ENCODE peak calls at places on chromosomes 5 and 9, in eight cellular contexts. J is mucosa of descending colon, V is GM23248, W is neural progenitor cell, O is left ventricle myocardium inferior, G is PC-3, A is kidney, P is endothelial cell of umbilical vein. B is an unnamed sample.

GRCh38 chr5:103829585-103829984 is 267.0 kb upstream of the NUDT12 start:
- DNase-seq in J (peak; percentile 7), V (no peak), W (peak; percentile 38), O (no peak), G (peak; percentile 74), A (no peak), P (no peak), B (no peak)

GRCh38 chr5:9608093-9608492 is 22.1 kb downstream of the TAS2R1 start:
- DNase-seq in J (no peak), V (no peak), W (no peak), O (no peak), G (no peak), A (no peak), P (no peak), B (no peak)

GRCh38 chr5:145936401-145937131 is at the start of gene SH3RF2:
- DNase-seq in J (peak; percentile 97), V (peak; percentile 80), W (peak; percentile 92), O (peak; percentile 30), G (peak; percentile 75), A (peak; percentile 76), P (peak; percentile 86), B (no peak)

GRCh38 chr5:74382864-74383618 is 257.5 kb downstream of the ENC1 start:
- DNase-seq in J (no peak), V (peak; percentile 86), W (no peak), O (peak; percentile 48), G (peak; percentile 48), A (no peak), P (no peak), B (no peak)

GRCh38 chr9:132447346-132447745 is 37.3 kb downstream of the CFAP77 start:
- DNase-seq in J (no peak), V (peak; percentile 10), W (peak; percentile 78), O (no peak), G (no peak), A (no peak), P (no peak), B (no peak)

GRCh38 chr5:68418680-68419079 is 203.1 kb downstream of the PIK3R1 start:
- DNase-seq in J (no peak), V (no peak), W (no peak), O (no peak), G (no peak), A (no peak), P (no peak), B (no peak)

GRCh38 chr5:145776886-145777285 is 58.3 kb downstream of the PRELID2 start:
- DNase-seq in J (no peak), V (peak; percentile 63), W (no peak), O (no peak), G (peak; percentile 17), A (no peak), P (no peak), B (no peak)

GRCh38 chr9:99222416-99223280 is 566 bp downstream of the SEC61B start:
- DNase-seq in J (no peak), V (peak; percentile 68), W (no peak), O (no peak), G (no peak), A (no peak), P (no peak), B (no peak)

GRCh38 chr5:142248853-142249462 is 75.9 kb downstream of the SPRY4 start:
- DNase-seq in J (peak; percentile 56), V (peak; percentile 70), W (peak; percentile 24), O (peak; percentile 67), G (peak; percentile 80), A (peak; percentile 77), P (no peak), B (no peak)

GRCh38 chr5:159631001-159631400 is 285.3 kb upstream of the ADRA1B start:
- DNase-seq in J (no peak), V (no peak), W (no peak), O (no peak), G (no peak), A (no peak), P (no peak), B (no peak)

GRCh38 chr5:154829589-154830218 is 20.7 kb downstream of the FAXDC2 start:
- DNase-seq in J (peak; percentile 85), V (peak; percentile 43), W (no peak), O (no peak), G (peak; percentile 90), A (no peak), P (no peak), B (no peak)

GRCh38 chr5:123696948-123697347 is 185.0 kb downstream of the CSNK1G3 start:
- DNase-seq in J (peak; percentile 3), V (peak; percentile 80), W (no peak), O (peak; percentile 77), G (no peak), A (peak; percentile 60), P (no peak), B (no peak)

GRCh38 chr5:167579701-167580045 is 711.8 kb upstream of the WWC1 start:
- DNase-seq in J (no peak), V (peak; percentile 50), W (no peak), O (no peak), G (no peak), A (no peak), P (no peak), B (no peak)

GRCh38 chr9:95182854-95183563 is 134.5 kb downstream of the FANCC start:
- DNase-seq in J (no peak), V (no peak), W (peak; percentile 48), O (no peak), G (no peak), A (no peak), P (no peak), B (no peak)

GRCh38 chr9:134621558-134622110 is 20.0 kb upstream of the COL5A1 start:
- DNase-seq in J (no peak), V (no peak), W (no peak), O (no peak), G (no peak), A (no peak), P (no peak), B (peak; percentile 52)

GRCh38 chr5:103774736-103775135 is 212.1 kb upstream of the NUDT12 start:
- DNase-seq in J (no peak), V (no peak), W (no peak), O (no peak), G (peak; percentile 63), A (no peak), P (no peak), B (no peak)

GRCh38 chr5:98933446-98934072 is 4.8 kb upstream of the CHD1 start:
- DNase-seq in J (peak; percentile 30), V (no peak), W (no peak), O (no peak), G (no peak), A (no peak), P (no peak), B (no peak)

GRCh38 chr5:99674086-99674485 is 745.3 kb upstream of the CHD1 start:
- DNase-seq in J (no peak), V (no peak), W (no peak), O (no peak), G (no peak), A (no peak), P (peak; percentile 2), B (no peak)

GRCh38 chr9:86891886-86892437 is 55.3 kb downstream of the GAS1 start:
- DNase-seq in J (no peak), V (no peak), W (no peak), O (no peak), G (no peak), A (no peak), P (no peak), B (no peak)

GRCh38 chr9:34863426-34863825 is 94.7 kb upstream of the PHF24 start:
- DNase-seq in J (no peak), V (no peak), W (no peak), O (no peak), G (no peak), A (no peak), P (no peak), B (no peak)

GRCh38 chr5:66223637-66224036 is 79.5 kb downstream of the SREK1 start:
- DNase-seq in J (peak; percentile 43), V (peak; percentile 22), W (no peak), O (no peak), G (peak; percentile 33), A (no peak), P (peak; percentile 37), B (no peak)

GRCh38 chr5:28729067-28729466 is 1690.7 kb upstream of the CDH9 start:
- DNase-seq in J (no peak), V (no peak), W (no peak), O (no peak), G (no peak), A (no peak), P (no peak), B (no peak)
- H3K4me3 ChIP-seq in J (no peak overlapping the region), V (no peak overlapping the region), W (no peak overlapping the region), O (no peak overlapping the region), G (no peak overlapping the region), A (no peak overlapping the region), P (no peak overlapping the region), B (no peak overlapping the region)

DNA sequence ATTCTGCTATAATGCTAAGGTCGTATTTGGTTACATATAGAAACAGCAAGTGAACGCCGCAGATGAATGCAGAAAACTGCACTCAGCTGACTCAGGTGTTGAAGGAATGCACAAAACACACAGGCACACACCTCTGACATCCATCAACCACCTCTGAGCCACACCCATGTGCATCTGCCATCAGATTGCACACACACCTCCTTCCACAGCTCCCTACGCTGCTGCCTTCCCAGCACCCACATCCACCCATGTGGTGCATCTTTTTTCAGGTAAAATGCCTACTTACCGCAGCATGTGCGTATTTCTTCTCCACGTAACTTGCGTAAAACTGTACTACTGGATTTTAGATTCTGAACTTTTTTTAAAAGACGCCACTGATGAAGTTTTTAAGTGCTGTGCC is 7.1 kb downstream of the STK10 start:
- DNase-seq in J (no peak), V (no peak), W (no peak), O (no peak), G (no peak), A (peak; percentile 38), P (no peak), B (peak; percentile 37)
- H3K4me1 ChIP-seq in J (peaks cover 2% of the 10 kb centered on the region), V (peaks cover 7% of the 10 kb centered on the region), W (peaks cover 8% of the 10 kb centered on the region), O (peaks cover 61% of the 10 kb centered on the region), G (peaks cover 11% of the 10 kb centered on the region), A (no peaks in the 10 kb centered on the region), P (peaks cover 20% of the 10 kb centered on the region), B (peaks cover 97% of the 10 kb centered on the region)

DNA sequence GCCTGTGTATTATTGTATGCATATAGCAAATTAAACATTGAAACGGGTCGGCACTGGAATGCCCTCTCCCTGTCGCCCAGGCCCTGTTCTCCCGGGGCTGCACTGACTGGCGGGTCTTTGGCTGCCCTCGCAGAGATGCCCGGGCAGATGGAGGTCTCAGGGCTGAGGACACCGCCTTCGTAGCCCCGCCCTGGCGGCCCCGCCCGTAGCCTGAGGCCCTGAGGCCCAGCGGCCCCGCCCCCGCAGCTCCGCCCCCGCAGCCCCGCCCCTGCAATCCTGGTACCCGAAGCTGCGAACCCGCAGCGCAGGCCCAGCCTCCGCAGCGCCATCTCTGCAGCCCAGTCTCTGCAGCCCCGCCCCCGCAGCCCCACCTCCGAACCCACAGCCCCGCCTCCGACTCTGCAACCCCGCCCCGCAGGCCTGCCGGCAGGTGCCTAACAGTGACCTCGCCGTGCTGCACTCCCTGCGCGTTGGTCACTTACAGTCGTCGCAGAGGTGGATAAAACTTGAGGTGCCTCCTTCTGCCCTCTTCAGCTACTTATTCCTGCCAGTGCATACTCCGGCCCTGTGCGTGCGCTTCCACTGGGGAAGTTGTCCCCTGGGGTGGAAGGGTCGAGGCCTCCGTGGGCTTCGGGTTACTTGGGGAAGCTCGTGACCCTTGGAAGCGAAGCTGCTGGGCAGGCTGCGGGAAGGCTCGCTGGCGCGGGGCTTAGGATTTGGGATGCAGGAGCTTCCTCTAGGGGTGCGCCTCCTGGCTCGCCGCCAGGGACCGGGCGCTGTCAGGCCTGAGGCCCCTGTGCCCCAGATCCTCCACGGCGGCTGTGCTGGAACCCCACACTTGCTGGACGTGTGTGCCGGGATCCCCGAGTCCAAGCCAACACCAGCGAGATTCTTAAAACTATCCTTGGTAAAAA is 72.3 kb downstream of the ICE1 start:
- DNase-seq in J (peak; percentile 93), V (peak; percentile 58), W (peak; percentile 94), O (peak; percentile 72), G (peak; percentile 45), A (peak; percentile 92), P (peak; percentile 29), B (peak; percentile 94)
- H3K4me3 ChIP-seq in J (no peak overlapping the region), V (peak overlapping the region; percentile 31), W (peak overlapping the region; percentile 19), O (peak overlapping the region; percentile 56), G (no peak overlapping the region), A (no peak overlapping the region), P (no peak overlapping the region), B (peak overlapping the region; percentile 21)

GRCh38 chr9:77954018-77954417 is 77.6 kb downstream of the GNAQ start:
- DNase-seq in J (no peak), V (peak; percentile 56), W (no peak), O (no peak), G (no peak), A (no peak), P (no peak), B (no peak)
- H3K4me1 ChIP-seq in J (peaks cover 25% of the 10 kb centered on the region), V (peaks cover 42% of the 10 kb centered on the region), W (peaks cover 18% of the 10 kb centered on the region), O (peaks cover 71% of the 10 kb centered on the region), G (peaks cover 22% of the 10 kb centered on the region), A (peaks cover 10% of the 10 kb centered on the region), P (peaks cover 39% of the 10 kb centered on the region), B (peaks cover 21% of the 10 kb centered on the region)